ENCODE peak calls at places on chromosome 19, in seven cellular contexts. N is epithelial cell of esophagus, Z is aorta, W is A673, V is heart left ventricle, L is left ventricle myocardium inferior, M is HFF-Myc. Y is an unnamed sample.

GRCh38 chr19:33430674-33431277 is 57.3 kb downstream of the CEBPG start:
- DNase-seq in W (peak), M (peak), Z (peak), N (peak), V (peak), L (peak), Y (peak)

GRCh38 chr19:42028304-42029216 is 34.5 kb upstream of the ATP1A3 start:
- DNase-seq in M (no peak), V (peak), N (no peak), Z (no peak), L (no peak), W (peak), Y (no peak)

GRCh38 chr19:4694211-4694987 is 24.3 kb upstream of the MYDGF start:
- DNase-seq in W (peak), V (peak), L (peak), Z (peak), M (peak), N (peak), Y (no peak)

GRCh38 chr19:6987850-6988249 is 33.4 kb downstream of the MBD3L2B start:
- DNase-seq in V (no peak), L (no peak), M (no peak), Z (no peak), W (no peak), N (no peak), Y (no peak)

GRCh38 chr19:54430306-54431254 is 15.3 kb downstream of the TTYH1 start:
- DNase-seq in N (peak), V (peak), W (peak), Z (no peak), L (peak), M (no peak), Y (no peak)

GRCh38 chr19:56720281-56720680 is 48.7 kb upstream of the ZNF835 start:
- DNase-seq in Z (no peak), N (no peak), W (peak), M (no peak), V (no peak), L (no peak), Y (no peak)

GRCh38 chr19:12800344-12800732 is 1.3 kb downstream of the PRDX2 start:
- DNase-seq in N (no peak), M (no peak), L (no peak), V (no peak), W (no peak), Z (no peak), Y (no peak)

GRCh38 chr19:48053856-48054255 is 10.0 kb upstream of the CABP5 start:
- DNase-seq in V (no peak), L (no peak), M (no peak), W (no peak), N (peak), Z (no peak), Y (no peak)

GRCh38 chr19:44903602-44904425 is 1.8 kb upstream of the APOE start:
- DNase-seq in V (peak), L (peak), Z (peak), N (peak), M (no peak), W (peak), Y (peak)

GRCh38 chr19:33410915-33411401 is 37.4 kb downstream of the CEBPG start:
- DNase-seq in L (no peak), M (no peak), Z (no peak), W (no peak), N (no peak), V (no peak), Y (no peak)

GRCh38 chr19:55536366-55536765 is 567 bp downstream of the SBK2 start:
- DNase-seq in N (no peak), L (no peak), M (no peak), Z (no peak), V (no peak), W (no peak), Y (no peak)

GRCh38 chr19:28466107-28467045 is 746.6 kb downstream of the UQCRFS1 start:
- DNase-seq in N (peak), V (peak), M (peak), W (peak), Z (peak), L (peak), Y (peak)

GRCh38 chr19:39351537-39352037 is 9.4 kb downstream of the SAMD4B start:
- DNase-seq in M (no peak), W (no peak), L (no peak), V (no peak), Z (peak), N (no peak), Y (no peak)

GRCh38 chr19:3450796-3451411 is 29.4 kb downstream of the SMIM24 start:
- DNase-seq in L (peak), W (peak), Z (peak), N (peak), V (no peak), M (peak), Y (peak)

GRCh38 chr19:33403221-33403972 is 29.9 kb downstream of the CEBPG start:
- DNase-seq in Z (peak), M (no peak), N (no peak), W (no peak), L (no peak), V (peak), Y (peak)

GRCh38 chr19:37007587-37008220 is 70.5 kb upstream of the ZNF420 start:
- DNase-seq in N (no peak), L (peak), M (peak), V (peak), W (peak), Z (peak), Y (peak)

GRCh38 chr19:6736917-6737283 is 480 bp downstream of the GPR108 start:
- DNase-seq in L (no peak), M (no peak), V (no peak), W (no peak), N (no peak), Z (no peak), Y (no peak)

GRCh38 chr19:3440082-3440481 is 40.2 kb downstream of the SMIM24 start:
- DNase-seq in N (peak), Z (peak), M (no peak), L (peak), V (no peak), W (peak), Y (peak)

GRCh38 chr19:56076413-56076998 is 44.6 kb downstream of the ZNF787 start:
- DNase-seq in V (no peak), M (peak), L (no peak), Z (no peak), W (peak), N (peak), Y (peak)

GRCh38 chr19:13843104-13843921 is 33.6 kb upstream of the NANOS3 start:
- DNase-seq in Z (peak), V (no peak), W (peak), L (peak), N (peak), M (no peak), Y (peak)

GRCh38 chr19:16416574-16416973 is 55.2 kb downstream of the EPS15L1 start:
- DNase-seq in M (no peak), Z (no peak), N (no peak), W (no peak), V (no peak), L (no peak), Y (no peak)

GRCh38 chr19:58563034-58563573 is 4.7 kb upstream of the UBE2M start:
- DNase-seq in Z (no peak), V (peak), W (peak), L (peak), M (no peak), N (no peak), Y (no peak)

GRCh38 chr19:33509774-33510173 is 11.8 kb downstream of the PEPD start:
- DNase-seq in W (no peak), M (no peak), Z (no peak), N (peak), L (no peak), V (no peak), Y (no peak)

GRCh38 chr19:5083547-5083965 is 114.6 kb downstream of the KDM4B start:
- DNase-seq in N (no peak), W (no peak), M (no peak), Z (peak), V (no peak), L (peak), Y (no peak)

GRCh38 chr19:7013678-7014077 is 7.6 kb downstream of the MBD3L2B start:
- DNase-seq in Z (no peak), M (no peak), N (peak), V (no peak), L (no peak), W (no peak), Y (peak)

GRCh38 chr19:55668603-55669348 is 6.2 kb upstream of the EPN1 start:
- DNase-seq in L (no peak), N (no peak), V (no peak), W (no peak), M (no peak), Z (peak), Y (no peak)

GRCh38 chr19:6654347-6655310 is 15.3 kb downstream of the TNFSF14 start:
- DNase-seq in Z (no peak), M (no peak), L (no peak), W (no peak), N (no peak), V (no peak), Y (no peak)

GRCh38 chr19:28235606-28236125 is 977.3 kb downstream of the UQCRFS1 start:
- DNase-seq in M (no peak), Z (no peak), W (no peak), V (no peak), L (no peak), N (no peak), Y (no peak)

GRCh38 chr19:52115526-52116053 is 20.0 kb upstream of the ZNF841 start:
- DNase-seq in M (no peak), N (no peak), V (no peak), W (no peak), L (no peak), Z (no peak), Y (no peak)
- H3K4me3 ChIP-seq in M (no peak), N (no peak), V (no peak), W (no peak), L (no peak), Z (no peak), Y (no peak)

GRCh38 chr19:1262687-1263123 is 6.4 kb upstream of the CIRBP start:
- DNase-seq in N (no peak), L (no peak), Z (peak), V (no peak), M (no peak), W (no peak), Y (no peak)
- H3K4me3 ChIP-seq in N (peak), L (peak), Z (no peak), V (no peak), M (peak), W (peak), Y (no peak)

DNA sequence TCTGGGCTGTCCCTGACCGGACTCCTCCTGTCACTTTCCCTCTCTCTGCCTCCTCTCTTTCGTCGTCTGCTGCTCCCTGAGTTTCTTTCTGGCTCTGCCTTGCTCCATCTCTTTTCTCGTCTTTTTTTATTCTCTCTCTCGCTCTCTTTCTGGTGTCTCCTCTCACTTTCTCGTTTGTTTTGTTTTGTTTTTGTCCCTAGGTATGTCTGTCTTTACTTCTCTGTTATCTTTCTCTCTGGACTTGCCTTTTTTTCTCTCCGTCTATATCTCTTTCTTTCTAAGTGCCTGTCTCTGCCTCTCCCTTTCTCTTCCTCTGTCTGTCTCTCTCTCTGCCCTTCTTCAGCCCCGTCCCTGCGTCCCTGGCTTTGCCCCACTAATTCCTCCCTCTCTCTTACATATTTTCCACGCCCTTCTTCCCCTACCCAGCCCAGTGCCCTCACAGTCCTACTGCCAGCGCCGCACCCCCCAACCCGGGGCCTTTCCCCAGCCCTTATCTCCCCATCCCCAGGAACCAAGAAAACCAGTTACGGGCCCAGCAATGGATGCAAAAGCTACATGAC is 48.1 kb upstream of the SHKBP1 start:
- DNase-seq in Z (no peak), V (no peak), L (no peak), M (no peak), N (no peak), W (no peak), Y (no peak)
- H3K4me3 ChIP-seq in Z (no peak), V (no peak), L (no peak), M (no peak), N (no peak), W (no peak), Y (no peak)

DNA sequence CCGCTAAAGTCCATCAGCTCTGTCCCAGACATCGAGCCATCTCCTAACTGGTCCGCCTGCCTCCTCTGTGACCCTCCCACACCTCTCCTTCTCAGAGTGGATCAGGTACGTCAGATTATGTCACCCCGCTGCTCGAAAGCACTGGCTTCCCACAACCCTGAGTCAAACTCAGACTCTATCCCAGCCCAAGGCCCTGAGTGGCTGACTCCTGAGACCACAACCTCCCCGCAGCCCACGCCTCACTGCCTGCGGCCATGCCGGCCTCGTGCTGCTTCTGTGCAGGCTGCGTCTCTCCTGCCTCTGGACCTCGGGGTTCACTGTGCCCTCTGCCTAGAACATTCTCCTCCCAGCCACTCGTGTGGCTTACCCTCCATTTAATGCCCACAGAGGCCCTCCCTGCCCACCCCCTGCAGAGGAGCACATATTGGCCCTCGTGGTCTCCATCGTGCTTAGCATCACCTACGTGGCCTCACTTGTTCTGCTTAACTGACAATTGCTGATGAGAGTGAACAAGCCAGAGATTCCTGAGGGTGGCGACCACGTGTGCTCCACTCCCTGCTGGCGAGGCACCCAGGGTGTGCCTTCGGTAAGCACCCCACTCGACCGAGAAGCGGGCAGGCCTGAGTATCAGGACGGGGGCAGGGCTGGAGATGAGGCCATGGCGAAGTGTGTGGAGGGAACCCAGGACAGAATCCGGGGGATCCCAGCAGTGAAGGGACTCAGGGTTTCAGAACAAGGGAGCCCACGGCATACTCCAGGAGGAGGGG is 13.5 kb upstream of the FKRP start:
- DNase-seq in L (no peak), M (no peak), W (no peak), Z (no peak), V (peak), N (no peak), Y (no peak)
- H3K4me3 ChIP-seq in L (no peak), M (no peak), W (no peak), Z (no peak), V (no peak), N (no peak), Y (no peak)

DNA sequence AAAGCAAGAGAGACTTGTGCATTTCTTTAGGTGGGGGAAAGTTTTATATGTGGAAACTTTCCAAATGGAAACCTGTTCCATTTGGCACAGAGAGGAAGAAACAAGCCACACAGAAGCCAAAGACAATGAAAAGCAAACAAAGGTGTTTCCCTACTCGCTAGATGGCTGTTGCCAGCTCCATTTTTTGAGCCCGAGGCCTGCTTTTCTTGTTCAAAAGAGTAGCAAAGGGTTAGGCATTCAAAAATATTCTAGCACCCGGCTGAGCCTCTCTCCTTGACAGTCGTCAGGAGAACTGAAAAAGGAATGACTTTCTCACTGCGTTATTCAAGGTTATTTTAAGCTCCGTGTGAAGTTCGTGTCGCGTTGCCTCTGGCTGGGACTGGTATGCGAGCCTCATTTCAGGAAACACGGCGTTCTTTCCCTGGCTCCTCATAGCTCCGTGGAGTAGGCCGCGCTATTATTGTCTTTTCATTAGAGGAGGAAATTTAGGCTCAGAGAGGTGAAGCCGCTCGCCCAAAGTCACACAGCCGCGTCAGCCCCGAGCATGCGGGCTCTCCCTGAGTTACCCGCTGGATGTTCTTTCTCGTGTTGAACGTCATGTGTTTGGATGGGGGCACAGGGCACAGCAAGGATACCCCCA is 7.6 kb downstream of the TRPM4 start:
- DNase-seq in Z (peak), L (peak), M (no peak), N (peak), V (peak), W (no peak), Y (no peak)
- H3K4me3 ChIP-seq in Z (no peak), L (peak), M (no peak), N (no peak), V (no peak), W (no peak), Y (no peak)

GRCh38 chr19:17948474-17948966 is 15.7 kb downstream of the CCDC124 start:
- DNase-seq in W (no peak), L (no peak), V (no peak), N (no peak), M (no peak), Z (no peak), Y (no peak)

GRCh38 chr19:17949956-17950309 is 17.0 kb upstream of the KCNN1 start:
- DNase-seq in M (no peak), V (no peak), Z (no peak), N (no peak), W (no peak), L (no peak), Y (no peak)

GRCh38 chr19:17947815-17948473 is 15.1 kb downstream of the CCDC124 start:
- DNase-seq in M (peak), V (peak), W (peak), N (peak), Z (peak), L (peak), Y (peak)

GRCh38 chr19:17950310-17951150 is 16.4 kb upstream of the KCNN1 start:
- DNase-seq in M (no peak), N (no peak), V (no peak), Z (peak), W (peak), L (peak), Y (no peak)

DNA sequence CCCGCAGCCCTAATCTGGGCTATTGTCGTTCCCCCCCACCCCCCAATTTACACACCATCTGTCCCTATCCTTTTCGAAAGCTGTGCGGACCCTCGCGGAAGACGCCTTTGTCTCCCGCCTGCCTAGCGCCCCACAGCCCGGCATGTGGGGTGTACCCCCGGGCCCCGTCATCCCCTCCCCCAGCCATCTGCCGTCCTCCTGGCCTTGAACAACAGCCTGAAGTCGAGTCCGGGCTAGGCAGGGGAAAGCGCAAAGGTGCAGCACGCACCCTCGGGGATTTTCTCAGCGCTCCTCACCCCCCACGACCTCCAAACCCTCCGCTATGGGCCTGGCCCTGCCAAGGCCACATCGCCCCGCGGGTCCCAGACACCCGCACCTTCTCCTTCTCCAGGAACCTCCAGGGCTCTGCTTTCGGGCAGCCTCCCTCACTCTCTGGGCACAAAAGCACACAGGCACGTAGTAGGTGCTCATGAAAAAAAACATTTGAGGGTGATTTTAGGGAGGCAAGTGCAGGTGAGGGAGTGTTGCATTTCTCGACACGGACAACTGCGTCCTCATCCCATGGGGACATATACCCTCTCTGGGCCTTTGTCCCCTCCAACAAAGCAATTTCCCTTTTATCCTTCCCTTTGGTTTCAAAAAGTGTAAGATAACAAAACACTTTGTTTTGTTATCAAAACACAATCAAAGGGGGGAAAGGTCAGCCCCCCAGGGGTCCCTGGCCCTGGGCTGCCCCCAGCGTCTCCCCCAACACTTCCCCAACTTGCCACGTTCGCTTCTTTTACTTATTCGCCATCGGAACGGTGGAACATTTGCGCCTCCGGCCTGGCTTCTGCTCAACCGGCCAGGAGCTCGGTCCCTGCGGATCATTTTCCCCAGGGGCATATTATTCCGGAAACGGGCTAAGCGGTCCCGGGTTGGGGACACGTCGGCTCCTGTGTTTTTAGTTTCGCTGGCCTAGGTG is 16.4 kb downstream of the CCDC124 start:
- DNase-seq in V (no peak), Z (no peak), M (no peak), N (no peak), W (no peak), L (no peak), Y (no peak)
- H3K4me3 ChIP-seq in V (no peak), Z (no peak), M (peak), N (no peak), W (peak), L (peak), Y (no peak)

DNA sequence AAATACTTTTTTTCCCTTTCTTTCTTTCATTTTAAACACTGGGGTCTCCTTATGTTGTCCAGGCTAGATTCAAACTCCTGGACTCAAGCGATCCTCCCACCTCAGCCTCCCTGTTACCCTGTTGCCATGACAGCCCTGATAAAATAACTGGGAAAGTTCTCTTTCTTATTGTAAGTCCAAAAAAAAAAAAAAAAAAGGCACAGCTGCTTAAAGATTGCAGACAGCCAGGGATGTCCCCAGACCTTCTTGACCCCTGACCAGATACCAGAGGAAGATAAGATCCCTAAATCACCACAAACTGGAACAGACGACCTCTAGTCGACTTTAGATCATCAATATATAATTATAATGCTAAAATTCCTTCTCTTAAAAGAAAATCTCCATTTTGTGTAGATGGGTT is 1.1 kb upstream of the MVB12A start:
- DNase-seq in V (no peak), M (no peak), Z (no peak), L (no peak), N (no peak), W (no peak), Y (no peak)
- H3K4me3 ChIP-seq in V (no peak), M (peak), Z (no peak), L (peak), N (peak), W (peak), Y (no peak)

GRCh38 chr19:19628499-19629134 is 597 bp upstream of the LPAR2 start:
- DNase-seq in L (no peak), N (peak), Z (no peak), W (peak), M (no peak), V (no peak), Y (no peak)
- H3K4me3 ChIP-seq in L (peak), N (peak), Z (no peak), W (peak), M (peak), V (peak), Y (peak)